ENCODE peak calls at places on chromosomes 7 and 10, in eight cellular contexts. X, K, Z, Y, A, Q, I and E are unnamed samples.

GRCh38 chr7:67625257-67625713 is 628.7 kb downstream of the TYW1 start:
- DNase-seq in Q (peak), Z (no peak), X (peak), Y (peak), K (peak), A (peak), I (no peak), E (no peak)

GRCh38 chr10:122264442-122264841 is 6.7 kb upstream of the BTBD16 start:
- DNase-seq in X (peak), A (no peak), Z (no peak), I (no peak), Y (no peak), Q (no peak), K (peak), E (no peak)

GRCh38 chr7:80608292-80608691 is 30.1 kb upstream of the CD36 start:
- DNase-seq in I (no peak), A (no peak), X (no peak), Y (no peak), K (no peak), Z (no peak), Q (no peak), E (no peak)

GRCh38 chr10:2122431-2123124 is 385.3 kb upstream of the ADARB2 start:
- DNase-seq in A (no peak), Q (no peak), Z (no peak), K (no peak), Y (no peak), X (peak), I (no peak), E (no peak)

GRCh38 chr7:152760384-152761115 is 998 bp downstream of the ACTR3B start:
- DNase-seq in Q (no peak), Z (no peak), X (no peak), Y (no peak), I (no peak), A (no peak), K (peak), E (no peak)

GRCh38 chr10:71737356-71738172 is 18.0 kb upstream of the C10orf105 start:
- DNase-seq in Y (no peak), I (peak), X (no peak), Q (no peak), A (no peak), Z (peak), K (no peak), E (peak)

GRCh38 chr7:39271386-39271785 is 293.7 kb downstream of the POU6F2 start:
- DNase-seq in Z (no peak), I (no peak), K (peak), Q (no peak), A (peak), X (no peak), Y (peak), E (no peak)

GRCh38 chr10:123325663-123326175 is 171.5 kb downstream of the BUB3 start:
- DNase-seq in Y (no peak), X (no peak), Z (no peak), A (no peak), K (no peak), Q (no peak), I (no peak), E (no peak)

GRCh38 chr7:103833401-103833800 is 156.1 kb downstream of the RELN start:
- DNase-seq in K (no peak), I (no peak), Q (no peak), Z (no peak), Y (no peak), X (no peak), A (no peak), E (no peak)

GRCh38 chr10:75599875-75600648 is 168.6 kb downstream of the LRMDA start:
- DNase-seq in I (no peak), Q (no peak), Z (no peak), Y (no peak), A (no peak), X (no peak), K (no peak), E (no peak)

GRCh38 chr7:80613519-80613918 is 24.9 kb upstream of the CD36 start:
- DNase-seq in I (no peak), Q (no peak), X (no peak), Y (no peak), A (no peak), K (no peak), Z (no peak), E (no peak)

GRCh38 chr7:42247301-42247700 is 10.3 kb upstream of the GLI3 start:
- DNase-seq in K (no peak), A (no peak), Z (no peak), Q (no peak), X (peak), I (no peak), Y (no peak), E (no peak)

GRCh38 chr10:112716924-112717348 is 233.1 kb upstream of the TCF7L2 start:
- DNase-seq in X (peak), K (peak), A (no peak), Y (no peak), I (no peak), Q (no peak), Z (no peak), E (no peak)

GRCh38 chr7:151008143-151008510 is 16.2 kb downstream of the ATG9B start:
- DNase-seq in Y (no peak), K (no peak), A (peak), Q (no peak), X (no peak), I (no peak), Z (no peak), E (no peak)

GRCh38 chr7:79405368-79405767 is 48.1 kb downstream of the MAGI2 start:
- DNase-seq in I (no peak), X (no peak), Y (no peak), Z (no peak), Q (no peak), A (no peak), K (no peak), E (no peak)

GRCh38 chr10:75287697-75288096 is 51.9 kb upstream of the COMTD1 start:
- DNase-seq in X (peak), Q (no peak), Z (no peak), A (no peak), K (no peak), I (no peak), Y (no peak), E (no peak)

GRCh38 chr10:69496352-69497234 is 45.3 kb downstream of the TSPAN15 start:
- DNase-seq in Q (no peak), K (no peak), X (no peak), A (no peak), I (no peak), Z (no peak), Y (no peak), E (no peak)

GRCh38 chr10:2851544-2851943 is 215.8 kb upstream of the PFKP start:
- DNase-seq in I (no peak), K (no peak), Y (no peak), Q (no peak), Z (no peak), A (no peak), X (no peak), E (no peak)

GRCh38 chr7:100423315-100423714 is 5.2 kb downstream of the ZCWPW1 start:
- DNase-seq in Z (no peak), Y (no peak), K (no peak), A (no peak), I (no peak), Q (no peak), X (no peak), E (no peak)

GRCh38 chr7:138248609-138249008 is 172.3 kb downstream of the AKR1D1 start:
- DNase-seq in Q (no peak), K (no peak), X (peak), A (no peak), Z (no peak), Y (no peak), I (no peak), E (no peak)

GRCh38 chr10:62373995-62374861 is at the start of gene ZNF365:
- DNase-seq in Z (no peak), Q (peak), X (peak), K (peak), I (no peak), A (no peak), Y (peak), E (no peak)

GRCh38 chr10:48779546-48780152 is 95.0 kb downstream of the WDFY4 start:
- DNase-seq in I (no peak), A (no peak), K (no peak), Q (no peak), X (no peak), Z (no peak), Y (no peak), E (no peak)

GRCh38 chr7:139139150-139139549 is 29.6 kb upstream of the ZC3HAV1 start:
- DNase-seq in Y (no peak), I (no peak), Z (no peak), A (no peak), Q (no peak), X (no peak), K (no peak), E (no peak)

GRCh38 chr10:66215005-66215404 is 710.8 kb upstream of the LRRTM3 start:
- DNase-seq in A (peak), K (peak), X (no peak), Q (no peak), Z (no peak), I (no peak), Y (no peak), E (no peak)

GRCh38 chr7:1554332-1555045 is 1.5 kb downstream of the TMEM184A start:
- DNase-seq in Q (no peak), Z (no peak), I (no peak), K (no peak), X (no peak), Y (no peak), A (no peak), E (no peak)

GRCh38 chr7:157271315-157271990 is 65.4 kb upstream of the DNAJB6 start:
- DNase-seq in A (no peak), Z (no peak), Q (no peak), K (no peak), I (no peak), X (peak), Y (no peak), E (no peak)

GRCh38 chr7:28626191-28626590 is 213.9 kb downstream of the CREB5 start:
- DNase-seq in K (peak), Q (no peak), Y (no peak), X (no peak), A (no peak), Z (no peak), I (no peak), E (no peak)

GRCh38 chr7:70925411-70926115 is 206.4 kb upstream of the GALNT17 start:
- DNase-seq in A (no peak), I (no peak), X (no peak), Y (no peak), K (no peak), Z (no peak), Q (no peak), E (no peak)

GRCh38 chr7:35026154-35026553 is 11.1 kb downstream of the DPY19L1 start:
- DNase-seq in X (no peak), Z (no peak), Y (no peak), I (no peak), A (no peak), Q (no peak), K (peak), E (no peak)

GRCh38 chr10:126663328-126663727 is 7.2 kb downstream of the C10orf90 start:
- DNase-seq in Y (peak), Z (no peak), X (peak), I (peak), K (no peak), A (no peak), Q (no peak), E (no peak)

GRCh38 chr7:95476904-95477594 is 8.7 kb upstream of the ASB4 start:
- DNase-seq in Z (no peak), K (peak), Y (peak), A (peak), Q (no peak), I (no peak), X (peak), E (no peak)

GRCh38 chr10:88851706-88852105 is at the start of gene ANKRD22:
- DNase-seq in Q (no peak), Y (no peak), I (no peak), K (peak), X (peak), A (no peak), Z (no peak), E (peak)

DNA sequence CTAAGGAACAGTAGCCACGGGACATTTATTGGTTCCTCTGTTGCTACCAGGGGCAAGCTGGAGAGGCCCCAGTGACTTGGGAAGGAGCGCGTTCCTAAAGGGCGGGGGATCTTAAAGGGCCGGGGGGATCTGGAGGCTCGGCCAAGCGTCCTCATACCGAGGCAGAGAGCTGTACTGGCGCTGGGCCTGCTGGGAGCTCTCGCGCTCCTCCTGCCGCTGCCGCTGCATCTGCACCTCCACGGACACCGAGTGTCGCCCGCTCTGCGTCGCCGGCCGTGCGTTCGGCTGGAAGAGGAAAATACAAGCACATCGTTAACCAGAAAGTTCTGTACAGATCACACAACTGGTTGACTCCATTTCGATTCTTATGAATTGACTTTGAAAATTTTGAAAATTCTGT is 695.6 kb downstream of the PARD3 start:
- DNase-seq in Y (no peak), X (no peak), A (peak), Q (no peak), Z (no peak), I (no peak), K (no peak), E (no peak)
- TF ChIP-seq CTCF in Y (no peak), X (no peak), A (no peak), Q (no peak), Z (no peak), I (no peak), K (no peak), E (no peak)

DNA sequence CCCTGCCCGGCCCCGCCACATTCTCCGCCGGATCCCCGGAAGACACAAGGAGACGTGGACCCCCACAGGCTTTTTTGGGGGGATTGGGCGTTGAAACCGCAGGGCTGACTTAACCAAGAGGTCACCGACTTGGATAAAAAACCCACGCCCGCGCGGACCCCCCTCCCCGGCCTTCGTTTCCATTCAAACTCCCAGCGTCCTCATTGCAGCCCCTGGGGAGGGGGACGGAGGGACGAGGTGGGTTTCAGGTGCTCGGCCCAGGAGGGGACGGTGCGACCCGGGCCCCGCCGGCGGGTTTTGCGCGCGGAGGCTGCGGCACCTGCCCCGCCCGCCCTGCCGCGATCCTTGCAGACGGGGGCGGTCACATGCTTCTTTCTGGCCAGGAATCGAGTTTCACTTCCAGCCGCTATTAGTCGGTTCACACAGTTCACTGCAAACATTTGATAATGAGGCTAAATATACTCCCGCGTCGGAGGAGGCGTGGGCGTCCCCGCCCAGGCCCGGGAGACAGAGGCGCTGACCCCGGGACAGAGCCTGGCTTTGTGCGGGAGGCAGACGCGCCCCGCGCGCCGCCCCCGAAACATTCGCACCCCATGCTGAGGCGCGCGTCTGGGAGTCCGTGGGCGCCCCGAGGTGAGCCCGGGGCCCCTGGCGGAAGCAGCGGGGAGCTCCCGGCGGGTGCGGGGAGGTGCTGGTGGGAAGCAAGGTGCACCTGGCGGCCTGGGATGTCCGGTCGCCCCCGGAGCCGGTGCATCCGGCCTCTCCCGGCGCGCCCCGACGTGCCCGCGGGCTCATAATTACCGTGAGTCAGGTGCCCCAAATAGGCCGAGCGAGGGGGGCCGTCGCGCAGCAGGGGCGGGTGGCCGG is 2.7 kb upstream of the PDGFA start:
- DNase-seq in I (no peak), K (peak), Y (peak), Q (peak), A (peak), Z (no peak), X (peak), E (no peak)
- TF ChIP-seq CTCF in I (no peak), K (no peak), Y (no peak), Q (peak), A (no peak), Z (no peak), X (no peak), E (no peak)

DNA sequence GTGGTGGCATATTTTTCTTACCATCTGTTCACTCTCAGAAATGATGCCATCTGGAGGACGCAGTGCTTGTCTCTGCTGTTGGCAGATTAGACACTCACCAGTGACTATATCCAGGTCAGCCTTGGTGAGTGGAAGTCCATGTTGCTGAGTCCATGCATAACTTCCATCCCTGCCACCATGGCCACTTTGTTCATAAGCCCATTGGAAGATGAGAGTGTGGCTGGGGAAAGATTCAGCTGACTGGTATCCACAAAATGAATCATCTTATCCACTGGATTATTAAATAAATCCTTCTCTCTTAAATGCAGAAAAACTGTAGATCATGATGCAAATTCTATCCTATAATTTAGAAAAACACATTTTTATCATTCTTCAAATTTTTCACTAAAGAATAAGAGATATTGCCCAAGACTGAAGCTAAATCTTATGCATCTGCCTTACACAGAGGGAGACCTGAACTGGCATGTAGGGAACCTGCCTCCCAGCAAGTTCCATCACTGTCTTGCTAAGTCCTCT is 726.9 kb downstream of the TNS3 start:
- DNase-seq in Y (no peak), Q (no peak), K (no peak), A (no peak), X (peak), Z (peak), I (peak), E (no peak)
- TF ChIP-seq CTCF in Y (no peak), Q (no peak), K (peak), A (no peak), X (no peak), Z (no peak), I (no peak), E (no peak)

GRCh38 chr7:102468416-102469350 is 3.9 kb downstream of the LRWD1 start:
- DNase-seq in K (no peak), Y (no peak), I (no peak), X (no peak), A (no peak), Z (no peak), Q (no peak), E (peak)

GRCh38 chr7:102472126-102473041 is 6.3 kb downstream of the POLR2J start:
- DNase-seq in I (no peak), X (no peak), Z (no peak), Y (peak), Q (no peak), K (no peak), A (no peak), E (peak)

GRCh38 chr7:102469351-102469971 is 4.7 kb downstream of the LRWD1 start:
- DNase-seq in Y (no peak), I (no peak), A (no peak), X (no peak), Z (no peak), K (no peak), Q (no peak), E (peak)

GRCh38 chr7:102471791-102472125 is 7.0 kb downstream of the POLR2J start:
- DNase-seq in Y (no peak), A (no peak), Q (no peak), X (no peak), Z (no peak), I (no peak), K (no peak), E (peak)

DNA sequence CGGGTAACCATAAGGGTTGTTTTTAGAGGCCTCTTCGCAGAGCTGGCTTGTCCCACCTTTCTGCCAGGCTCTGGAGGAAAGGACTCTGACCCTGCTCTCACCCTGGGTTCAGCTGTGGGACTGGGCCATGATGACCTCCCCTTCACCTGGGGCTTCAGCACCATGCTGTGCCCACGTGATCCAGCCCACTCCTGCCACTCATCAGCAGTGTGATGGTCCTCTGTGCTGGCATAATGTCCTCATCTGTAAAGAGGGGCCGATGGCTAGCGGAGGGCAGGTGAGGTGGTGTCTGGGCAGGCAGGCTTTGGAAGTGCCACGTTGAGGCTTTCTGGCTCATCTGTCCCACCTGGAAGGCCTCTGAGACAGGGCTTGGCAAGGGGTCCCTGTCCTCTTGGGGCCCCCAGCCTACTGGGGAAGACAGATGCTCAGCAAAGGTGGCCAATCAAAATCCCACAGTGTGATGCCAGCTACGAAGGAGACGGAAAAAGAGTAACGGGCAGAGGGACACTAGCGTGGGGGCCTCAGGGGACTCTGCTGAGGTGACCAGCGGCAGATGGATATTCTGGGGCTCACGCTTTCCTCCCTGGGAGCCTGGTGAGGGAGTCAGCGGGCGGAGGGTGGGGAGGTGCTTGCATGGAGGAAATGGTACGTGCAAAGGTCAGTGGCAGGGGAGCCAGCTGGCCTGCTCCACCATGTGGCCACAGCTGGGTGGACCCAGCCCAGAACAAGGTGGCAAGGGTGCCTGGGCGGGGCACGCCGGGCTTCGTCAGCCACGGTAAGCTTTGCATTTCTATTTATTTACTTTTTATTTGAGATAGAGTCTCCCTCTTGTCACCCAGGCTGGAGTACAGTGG is 5.4 kb downstream of the LRWD1 start:
- DNase-seq in Q (no peak), I (no peak), Y (no peak), A (no peak), Z (no peak), K (no peak), X (no peak), E (peak)
- TF ChIP-seq CTCF in Q (no peak), I (no peak), Y (no peak), A (no peak), Z (no peak), K (no peak), X (no peak), E (no peak)

GRCh38 chr7:88169717-88170320 is 50.0 kb downstream of the SRI start:
- DNase-seq in Y (no peak), Q (no peak), I (no peak), Z (no peak), A (no peak), X (no peak), K (peak), E (no peak)
- TF ChIP-seq CTCF in Y (peak), Q (peak), I (peak), Z (peak), A (no peak), X (peak), K (peak), E (peak)